ENCODE peak calls at places on chromosome 1, in seven cellular contexts. One of them, this sample, is unnamed.

GRCh38 chr1:204390731-204391466 is 20.7 kb downstream of the PPP1R15B start:
- DNase-seq in fibroblast of mammary gland: no peak
- DNase-seq in GM23338: no peak
- DNase-seq in bronchial epithelial cell: no peak
- DNase-seq in lower lobe of right lung: no peak
- DNase-seq in transverse colon: no peak
- DNase-seq in AG09309: no peak
- DNase-seq in this sample: no peak

GRCh38 chr1:195105281-195105680 is 1503.0 kb downstream of the KCNT2 start:
- DNase-seq in fibroblast of mammary gland: no peak
- DNase-seq in bronchial epithelial cell: no peak
- DNase-seq in transverse colon: no peak
- DNase-seq in GM23338: peak
- DNase-seq in AG09309: no peak
- DNase-seq in lower lobe of right lung: no peak
- DNase-seq in this sample: no peak

GRCh38 chr1:111737216-111738132 is 1.7 kb downstream of the INKA2 start:
- DNase-seq in GM23338: no peak
- DNase-seq in AG09309: no peak
- DNase-seq in transverse colon: no peak
- DNase-seq in bronchial epithelial cell: no peak
- DNase-seq in lower lobe of right lung: no peak
- DNase-seq in fibroblast of mammary gland: no peak
- DNase-seq in this sample: no peak

GRCh38 chr1:148264374-148265276 is 112.5 kb upstream of the NBPF11 start:
- DNase-seq in lower lobe of right lung: no peak
- DNase-seq in transverse colon: no peak
- DNase-seq in GM23338: peak
- DNase-seq in fibroblast of mammary gland: peak
- DNase-seq in bronchial epithelial cell: peak
- DNase-seq in AG09309: no peak
- DNase-seq in this sample: peak

GRCh38 chr1:197810812-197811211 is 35.5 kb upstream of the DENND1B start:
- DNase-seq in fibroblast of mammary gland: no peak
- DNase-seq in lower lobe of right lung: no peak
- DNase-seq in bronchial epithelial cell: no peak
- DNase-seq in transverse colon: no peak
- DNase-seq in GM23338: peak
- DNase-seq in AG09309: no peak
- DNase-seq in this sample: no peak

GRCh38 chr1:37901191-37901892 is 42.0 kb upstream of the MTF1 start:
- DNase-seq in lower lobe of right lung: no peak
- DNase-seq in bronchial epithelial cell: no peak
- DNase-seq in fibroblast of mammary gland: no peak
- DNase-seq in GM23338: no peak
- DNase-seq in AG09309: no peak
- DNase-seq in transverse colon: no peak
- DNase-seq in this sample: no peak

GRCh38 chr1:41492341-41492848 is 7.9 kb upstream of the EDN2 start:
- DNase-seq in GM23338: peak
- DNase-seq in lower lobe of right lung: no peak
- DNase-seq in AG09309: no peak
- DNase-seq in bronchial epithelial cell: peak
- DNase-seq in fibroblast of mammary gland: peak
- DNase-seq in transverse colon: peak
- DNase-seq in this sample: no peak

GRCh38 chr1:52920791-52921291 is 699 bp downstream of the ECHDC2 start:
- DNase-seq in GM23338: peak
- DNase-seq in AG09309: no peak
- DNase-seq in lower lobe of right lung: peak
- DNase-seq in fibroblast of mammary gland: no peak
- DNase-seq in bronchial epithelial cell: no peak
- DNase-seq in transverse colon: peak
- DNase-seq in this sample: peak

GRCh38 chr1:28510350-28511223 is 4.7 kb downstream of the RCC1 start:
- DNase-seq in GM23338: peak
- DNase-seq in lower lobe of right lung: no peak
- DNase-seq in transverse colon: no peak
- DNase-seq in bronchial epithelial cell: peak
- DNase-seq in AG09309: no peak
- DNase-seq in fibroblast of mammary gland: peak
- DNase-seq in this sample: no peak

GRCh38 chr1:158126425-158126824 is 54.3 kb upstream of the CD1D start:
- DNase-seq in fibroblast of mammary gland: no peak
- DNase-seq in transverse colon: peak
- DNase-seq in lower lobe of right lung: no peak
- DNase-seq in AG09309: no peak
- DNase-seq in GM23338: no peak
- DNase-seq in bronchial epithelial cell: no peak
- DNase-seq in this sample: no peak

GRCh38 chr1:163197022-163197421 is 5.7 kb downstream of the RGS5 start:
- DNase-seq in fibroblast of mammary gland: no peak
- DNase-seq in AG09309: no peak
- DNase-seq in lower lobe of right lung: no peak
- DNase-seq in bronchial epithelial cell: no peak
- DNase-seq in GM23338: no peak
- DNase-seq in transverse colon: no peak
- DNase-seq in this sample: no peak
- H3K4me3 ChIP-seq in fibroblast of mammary gland: no peak
- H3K4me3 ChIP-seq in AG09309: no peak
- H3K4me3 ChIP-seq in lower lobe of right lung: no peak
- H3K4me3 ChIP-seq in bronchial epithelial cell: no peak
- H3K4me3 ChIP-seq in GM23338: no peak
- H3K4me3 ChIP-seq in transverse colon: no peak
- H3K4me3 ChIP-seq in this sample: no peak

GRCh38 chr1:84573967-84574842 is at the start of gene CTBS:
- DNase-seq in bronchial epithelial cell: peak
- DNase-seq in transverse colon: peak
- DNase-seq in GM23338: peak
- DNase-seq in fibroblast of mammary gland: peak
- DNase-seq in lower lobe of right lung: peak
- DNase-seq in AG09309: peak
- DNase-seq in this sample: peak
- TF ChIP-seq CTCF in bronchial epithelial cell: no peak
- TF ChIP-seq CTCF in transverse colon: no peak
- TF ChIP-seq CTCF in GM23338: no peak
- TF ChIP-seq CTCF in fibroblast of mammary gland: no peak
- TF ChIP-seq CTCF in lower lobe of right lung: no peak
- TF ChIP-seq CTCF in AG09309: no peak
- TF ChIP-seq CTCF in this sample: no peak

DNA sequence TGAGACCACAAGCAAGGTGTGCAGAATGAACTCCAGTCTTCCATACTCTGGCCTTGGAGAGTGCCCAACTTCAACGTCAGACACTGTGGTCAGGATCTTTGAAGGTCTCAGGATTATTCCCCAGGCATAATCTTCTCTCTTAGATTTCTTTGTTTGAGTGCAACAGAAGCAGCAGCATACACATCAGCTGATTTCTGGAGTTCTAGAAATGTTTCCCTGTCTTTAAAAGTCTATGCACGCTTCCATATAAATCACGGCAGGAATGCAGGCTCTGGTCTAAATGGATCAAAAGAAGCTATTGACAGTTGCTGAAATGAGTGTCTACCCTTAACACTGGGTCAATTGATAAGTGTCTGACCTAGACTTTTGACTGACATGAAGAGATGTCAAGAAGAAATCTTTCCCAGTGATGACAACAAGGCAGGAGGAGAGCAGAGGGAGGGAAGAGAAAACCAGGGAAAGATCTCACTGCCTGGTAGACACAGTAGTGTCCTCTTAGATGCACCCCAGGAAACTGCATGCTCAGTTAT is 279.7 kb downstream of the SPATA17 start:
- DNase-seq in transverse colon: no peak
- DNase-seq in GM23338: no peak
- DNase-seq in lower lobe of right lung: no peak
- DNase-seq in fibroblast of mammary gland: no peak
- DNase-seq in AG09309: no peak
- DNase-seq in bronchial epithelial cell: no peak
- DNase-seq in this sample: no peak
- H3K4me3 ChIP-seq in transverse colon: no peak
- H3K4me3 ChIP-seq in GM23338: no peak
- H3K4me3 ChIP-seq in lower lobe of right lung: no peak
- H3K4me3 ChIP-seq in fibroblast of mammary gland: no peak
- H3K4me3 ChIP-seq in AG09309: no peak
- H3K4me3 ChIP-seq in bronchial epithelial cell: no peak
- H3K4me3 ChIP-seq in this sample: no peak

DNA sequence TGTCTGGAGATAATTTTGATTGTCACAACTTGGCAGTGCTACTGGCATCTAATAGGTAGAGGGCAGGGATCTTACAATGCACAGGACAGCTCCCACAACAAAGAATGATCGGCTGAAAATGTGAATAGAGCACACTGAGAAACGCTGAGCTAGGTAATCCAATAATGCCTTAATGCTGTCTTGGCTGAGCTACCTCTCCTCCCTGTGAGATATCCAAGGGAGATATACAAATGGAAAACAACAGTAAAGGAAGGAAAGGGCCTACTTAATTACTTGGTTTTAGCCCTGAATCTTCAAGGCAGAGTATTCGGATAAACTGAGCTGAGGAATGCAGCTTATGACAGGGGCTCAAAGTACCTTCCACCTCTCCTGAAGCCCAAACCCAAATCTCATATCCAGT is 2.9 kb downstream of the DNASE2B start:
- DNase-seq in GM23338: no peak
- DNase-seq in AG09309: no peak
- DNase-seq in lower lobe of right lung: no peak
- DNase-seq in fibroblast of mammary gland: no peak
- DNase-seq in transverse colon: no peak
- DNase-seq in bronchial epithelial cell: no peak
- DNase-seq in this sample: no peak
- TF ChIP-seq CTCF in GM23338: no peak
- TF ChIP-seq CTCF in AG09309: no peak
- TF ChIP-seq CTCF in lower lobe of right lung: no peak
- TF ChIP-seq CTCF in fibroblast of mammary gland: no peak
- TF ChIP-seq CTCF in transverse colon: no peak
- TF ChIP-seq CTCF in bronchial epithelial cell: no peak
- TF ChIP-seq CTCF in this sample: no peak

DNA sequence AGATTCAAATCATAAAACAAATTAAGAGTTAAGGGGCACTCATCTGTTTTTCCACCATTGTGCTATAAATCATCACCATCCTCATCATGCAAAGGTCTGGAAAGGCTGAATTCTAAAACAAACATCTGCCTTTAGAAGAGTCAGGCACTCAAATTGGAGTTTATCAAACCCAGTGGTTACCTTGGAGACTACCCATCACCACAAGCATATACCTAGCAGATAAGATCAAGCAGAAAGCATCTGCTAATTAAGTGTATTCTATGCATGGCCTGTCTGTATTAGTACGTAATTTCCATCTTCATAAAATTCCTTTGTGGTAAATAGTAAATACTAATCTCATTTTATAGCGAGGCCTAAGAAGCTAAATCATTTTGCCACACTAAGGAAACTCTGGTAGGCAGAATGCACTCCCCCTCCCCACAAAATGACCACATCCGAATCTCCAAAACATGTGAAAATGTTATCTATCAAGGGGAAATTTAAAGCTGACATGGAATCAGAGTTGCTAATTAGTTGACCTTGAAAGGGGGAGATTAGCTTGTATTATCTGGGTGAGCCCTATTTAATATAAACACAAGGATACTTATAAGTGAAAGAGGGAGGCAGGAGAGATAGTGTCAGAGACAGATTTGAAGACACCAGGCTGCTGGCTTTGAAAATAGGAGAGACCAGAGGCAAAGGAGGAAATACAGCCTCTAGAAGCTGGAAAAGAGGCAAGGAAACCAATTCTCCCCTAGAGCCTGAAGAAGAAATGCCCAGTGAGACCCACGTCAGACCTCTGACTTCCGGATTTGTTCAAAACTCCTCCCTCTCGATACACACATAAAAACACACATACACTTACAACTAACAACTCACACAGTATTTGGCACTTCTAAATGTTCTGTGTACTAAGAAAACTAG is 23.2 kb downstream of the ARID4B start:
- DNase-seq in lower lobe of right lung: no peak
- DNase-seq in transverse colon: no peak
- DNase-seq in GM23338: no peak
- DNase-seq in bronchial epithelial cell: no peak
- DNase-seq in fibroblast of mammary gland: no peak
- DNase-seq in AG09309: no peak
- DNase-seq in this sample: peak
- H3K4me3 ChIP-seq in lower lobe of right lung: no peak
- H3K4me3 ChIP-seq in transverse colon: no peak
- H3K4me3 ChIP-seq in GM23338: no peak
- H3K4me3 ChIP-seq in bronchial epithelial cell: no peak
- H3K4me3 ChIP-seq in fibroblast of mammary gland: no peak
- H3K4me3 ChIP-seq in AG09309: no peak
- H3K4me3 ChIP-seq in this sample: no peak

GRCh38 chr1:203172184-203173115 is 3.2 kb downstream of the MYBPH start:
- DNase-seq in transverse colon: peak
- DNase-seq in bronchial epithelial cell: peak
- DNase-seq in AG09309: no peak
- DNase-seq in GM23338: peak
- DNase-seq in fibroblast of mammary gland: peak
- DNase-seq in lower lobe of right lung: peak
- DNase-seq in this sample: peak

GRCh38 chr1:203173156-203173555 is 2.5 kb downstream of the MYBPH start:
- DNase-seq in fibroblast of mammary gland: no peak
- DNase-seq in lower lobe of right lung: no peak
- DNase-seq in transverse colon: no peak
- DNase-seq in GM23338: no peak
- DNase-seq in AG09309: no peak
- DNase-seq in bronchial epithelial cell: no peak
- DNase-seq in this sample: no peak

GRCh38 chr1:203174324-203174985 is 1.2 kb downstream of the MYBPH start:
- DNase-seq in transverse colon: no peak
- DNase-seq in fibroblast of mammary gland: no peak
- DNase-seq in GM23338: no peak
- DNase-seq in bronchial epithelial cell: no peak
- DNase-seq in lower lobe of right lung: no peak
- DNase-seq in AG09309: no peak
- DNase-seq in this sample: no peak

GRCh38 chr1:203175237-203176181 is at the start of gene MYBPH:
- DNase-seq in fibroblast of mammary gland: no peak
- DNase-seq in lower lobe of right lung: no peak
- DNase-seq in AG09309: no peak
- DNase-seq in bronchial epithelial cell: no peak
- DNase-seq in GM23338: no peak
- DNase-seq in transverse colon: no peak
- DNase-seq in this sample: no peak

DNA sequence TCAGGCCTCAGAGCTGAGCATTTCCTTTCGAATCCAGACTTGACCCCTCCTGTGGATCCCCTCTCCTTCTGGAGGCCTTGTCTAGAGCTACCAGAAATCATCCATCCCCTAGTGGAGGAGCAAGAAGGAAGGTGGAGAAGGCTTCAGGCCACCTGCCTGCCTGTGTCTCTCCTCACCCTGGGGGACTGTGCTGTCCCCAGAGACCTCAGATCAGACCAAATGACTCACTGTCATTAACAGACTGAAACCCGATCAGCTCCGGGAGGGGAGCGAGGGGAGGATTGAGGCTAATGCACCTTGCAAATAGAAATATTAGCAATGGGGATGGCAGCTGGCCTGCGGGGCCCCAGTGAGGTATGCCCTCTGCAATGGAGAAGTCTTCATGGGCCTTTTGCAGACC is 2.1 kb downstream of the MYBPH start:
- DNase-seq in lower lobe of right lung: no peak
- DNase-seq in transverse colon: no peak
- DNase-seq in AG09309: no peak
- DNase-seq in GM23338: no peak
- DNase-seq in bronchial epithelial cell: no peak
- DNase-seq in fibroblast of mammary gland: no peak
- DNase-seq in this sample: no peak
- TF ChIP-seq CTCF in lower lobe of right lung: no peak
- TF ChIP-seq CTCF in transverse colon: no peak
- TF ChIP-seq CTCF in AG09309: no peak
- TF ChIP-seq CTCF in GM23338: no peak
- TF ChIP-seq CTCF in bronchial epithelial cell: no peak
- TF ChIP-seq CTCF in fibroblast of mammary gland: no peak
- TF ChIP-seq CTCF in this sample: no peak

GRCh38 chr1:62918706-62919105 is 134.8 kb downstream of the ATG4C start:
- DNase-seq in AG09309: no peak
- DNase-seq in bronchial epithelial cell: no peak
- DNase-seq in transverse colon: no peak
- DNase-seq in GM23338: no peak
- DNase-seq in fibroblast of mammary gland: no peak
- DNase-seq in lower lobe of right lung: no peak
- DNase-seq in this sample: no peak
- H3K4me3 ChIP-seq in AG09309: no peak
- H3K4me3 ChIP-seq in bronchial epithelial cell: no peak
- H3K4me3 ChIP-seq in transverse colon: no peak
- H3K4me3 ChIP-seq in GM23338: no peak
- H3K4me3 ChIP-seq in fibroblast of mammary gland: no peak
- H3K4me3 ChIP-seq in lower lobe of right lung: no peak
- H3K4me3 ChIP-seq in this sample: no peak